ENCODE peak calls at places on chromosomes 1 and 21, in seven cellular contexts. One of them, this sample, is unnamed.

GRCh38 chr1:38783659-38784229 is 75.8 kb downstream of the RRAGC start:
- DNase-seq in heart right ventricle: no peak
- DNase-seq in BE2C: peak; percentile 58
- DNase-seq in MM.1S: no peak
- DNase-seq in mammary epithelial cell: no peak
- DNase-seq in GM23338: no peak
- DNase-seq in left ventricle myocardium inferior: no peak
- DNase-seq in this sample: no peak

GRCh38 chr1:3921786-3922185 is 21.7 kb upstream of the C1orf174 start:
- DNase-seq in BE2C: no peak
- DNase-seq in heart right ventricle: no peak
- DNase-seq in left ventricle myocardium inferior: no peak
- DNase-seq in mammary epithelial cell: no peak
- DNase-seq in GM23338: no peak
- DNase-seq in MM.1S: no peak
- DNase-seq in this sample: no peak

GRCh38 chr1:24438423-24438901 is 22.9 kb downstream of the NIPAL3 start:
- DNase-seq in MM.1S: no peak
- DNase-seq in left ventricle myocardium inferior: peak; percentile 68
- DNase-seq in heart right ventricle: peak; percentile 67
- DNase-seq in BE2C: peak; percentile 9
- DNase-seq in mammary epithelial cell: no peak
- DNase-seq in GM23338: peak; percentile 29
- DNase-seq in this sample: no peak

GRCh38 chr1:201511925-201512539 is 5.1 kb upstream of the CSRP1 start:
- DNase-seq in left ventricle myocardium inferior: peak; percentile 71
- DNase-seq in heart right ventricle: peak; percentile 76
- DNase-seq in mammary epithelial cell: no peak
- DNase-seq in BE2C: peak; percentile 55
- DNase-seq in GM23338: peak; percentile 70
- DNase-seq in MM.1S: peak; percentile 59
- DNase-seq in this sample: peak; percentile 86

GRCh38 chr1:205220421-205220820 is 7.3 kb upstream of the TMCC2 start:
- DNase-seq in GM23338: no peak
- DNase-seq in BE2C: no peak
- DNase-seq in heart right ventricle: no peak
- DNase-seq in left ventricle myocardium inferior: no peak
- DNase-seq in MM.1S: no peak
- DNase-seq in mammary epithelial cell: no peak
- DNase-seq in this sample: no peak

GRCh38 chr1:110856410-110856809 is 16.5 kb upstream of the CD53 start:
- DNase-seq in GM23338: no peak
- DNase-seq in left ventricle myocardium inferior: no peak
- DNase-seq in MM.1S: no peak
- DNase-seq in BE2C: no peak
- DNase-seq in mammary epithelial cell: no peak
- DNase-seq in heart right ventricle: no peak
- DNase-seq in this sample: no peak

GRCh38 chr1:161185732-161186311 is 8.5 kb upstream of the B4GALT3 start:
- DNase-seq in left ventricle myocardium inferior: no peak
- DNase-seq in heart right ventricle: no peak
- DNase-seq in BE2C: no peak
- DNase-seq in GM23338: no peak
- DNase-seq in mammary epithelial cell: no peak
- DNase-seq in MM.1S: peak; percentile 32
- DNase-seq in this sample: no peak

GRCh38 chr1:155957411-155957915 is 16.0 kb downstream of the RXFP4 start:
- DNase-seq in left ventricle myocardium inferior: no peak
- DNase-seq in heart right ventricle: no peak
- DNase-seq in BE2C: no peak
- DNase-seq in mammary epithelial cell: no peak
- DNase-seq in MM.1S: no peak
- DNase-seq in GM23338: no peak
- DNase-seq in this sample: no peak

GRCh38 chr1:119542492-119542946 is 35.5 kb downstream of the HSD3B1 start:
- DNase-seq in mammary epithelial cell: peak; percentile 40
- DNase-seq in BE2C: no peak
- DNase-seq in heart right ventricle: no peak
- DNase-seq in GM23338: no peak
- DNase-seq in left ventricle myocardium inferior: no peak
- DNase-seq in MM.1S: no peak
- DNase-seq in this sample: no peak

GRCh38 chr1:245995474-245995873 is 511.6 kb downstream of the SMYD3 start:
- DNase-seq in mammary epithelial cell: no peak
- DNase-seq in GM23338: no peak
- DNase-seq in heart right ventricle: no peak
- DNase-seq in MM.1S: no peak
- DNase-seq in left ventricle myocardium inferior: no peak
- DNase-seq in BE2C: peak; percentile 71
- DNase-seq in this sample: no peak

GRCh38 chr1:66450043-66450514 is 83.9 kb upstream of the SGIP1 start:
- DNase-seq in heart right ventricle: no peak
- DNase-seq in BE2C: peak; percentile 70
- DNase-seq in mammary epithelial cell: no peak
- DNase-seq in left ventricle myocardium inferior: no peak
- DNase-seq in MM.1S: no peak
- DNase-seq in GM23338: no peak
- DNase-seq in this sample: no peak

GRCh38 chr21:46605759-46606426 is 1.0 kb upstream of the S100B start:
- DNase-seq in heart right ventricle: peak; percentile 36
- DNase-seq in GM23338: no peak
- DNase-seq in MM.1S: no peak
- DNase-seq in left ventricle myocardium inferior: peak; percentile 37
- DNase-seq in BE2C: no peak
- DNase-seq in mammary epithelial cell: no peak
- DNase-seq in this sample: peak; percentile 77

GRCh38 chr1:201191723-201192477 is 1.3 kb downstream of the IGFN1 start:
- DNase-seq in BE2C: no peak
- DNase-seq in MM.1S: no peak
- DNase-seq in left ventricle myocardium inferior: no peak
- DNase-seq in heart right ventricle: no peak
- DNase-seq in mammary epithelial cell: peak; percentile 92
- DNase-seq in GM23338: no peak
- DNase-seq in this sample: no peak

GRCh38 chr1:63628607-63629006 is 35.4 kb downstream of the PGM1 start:
- DNase-seq in left ventricle myocardium inferior: no peak
- DNase-seq in heart right ventricle: no peak
- DNase-seq in MM.1S: no peak
- DNase-seq in BE2C: no peak
- DNase-seq in mammary epithelial cell: peak; percentile 10
- DNase-seq in GM23338: no peak
- DNase-seq in this sample: no peak

GRCh38 chr1:53145942-53146708 is 3.7 kb upstream of the SLC1A7 start:
- DNase-seq in BE2C: peak; percentile 57
- DNase-seq in MM.1S: no peak
- DNase-seq in heart right ventricle: peak; percentile 30
- DNase-seq in left ventricle myocardium inferior: peak; percentile 28
- DNase-seq in GM23338: no peak
- DNase-seq in mammary epithelial cell: peak; percentile 43
- DNase-seq in this sample: peak; percentile 80
- H3K4me1 ChIP-seq in BE2C: peaks cover 6% of the 10 kb centered on the region
- H3K4me1 ChIP-seq in MM.1S: no peaks in the 10 kb centered on the region
- H3K4me1 ChIP-seq in heart right ventricle: peaks cover 12% of the 10 kb centered on the region
- H3K4me1 ChIP-seq in left ventricle myocardium inferior: peaks cover 10% of the 10 kb centered on the region
- H3K4me1 ChIP-seq in GM23338: no peaks in the 10 kb centered on the region
- H3K4me1 ChIP-seq in mammary epithelial cell: peaks cover 9% of the 10 kb centered on the region
- H3K4me1 ChIP-seq in this sample: peaks cover 9% of the 10 kb centered on the region

DNA sequence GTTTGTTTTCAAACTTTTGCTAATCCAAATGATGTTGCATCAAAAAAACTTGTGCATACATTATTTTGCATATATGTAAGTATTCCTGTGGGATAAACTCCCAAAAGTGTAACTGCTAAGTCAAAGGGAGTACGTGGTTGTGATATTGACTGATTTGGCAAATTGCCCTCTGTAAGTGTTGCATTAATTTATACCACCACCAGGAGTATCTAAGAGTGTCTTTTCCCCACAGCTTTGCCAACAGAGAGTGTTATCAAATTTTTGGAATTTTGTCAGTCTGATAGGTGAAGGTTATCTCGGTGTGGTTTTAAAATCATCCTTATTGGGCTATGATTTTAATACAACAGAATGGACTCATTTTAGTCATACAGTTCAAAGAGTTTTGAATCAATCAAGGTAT is 30.1 kb upstream of the PARP1 start:
- DNase-seq in mammary epithelial cell: no peak
- DNase-seq in MM.1S: peak; percentile 16
- DNase-seq in BE2C: no peak
- DNase-seq in left ventricle myocardium inferior: no peak
- DNase-seq in GM23338: peak; percentile 47
- DNase-seq in heart right ventricle: no peak
- DNase-seq in this sample: no peak
- TF ChIP-seq CTCF in mammary epithelial cell: peak; percentile 23
- TF ChIP-seq CTCF in MM.1S: peak; percentile 38
- TF ChIP-seq CTCF in BE2C: peak; percentile 41
- TF ChIP-seq CTCF in left ventricle myocardium inferior: peak; percentile 30
- TF ChIP-seq CTCF in GM23338: peak; percentile 50
- TF ChIP-seq CTCF in heart right ventricle: no peak
- TF ChIP-seq CTCF in this sample: no peak

GRCh38 chr1:229434005-229434640 is at the start of gene ACTA1:
- DNase-seq in GM23338: peak; percentile 77
- DNase-seq in BE2C: no peak
- DNase-seq in MM.1S: no peak
- DNase-seq in left ventricle myocardium inferior: peak; percentile 46
- DNase-seq in mammary epithelial cell: no peak
- DNase-seq in heart right ventricle: peak; percentile 17
- DNase-seq in this sample: peak; percentile 79
- H3K27me3 ChIP-seq in GM23338: peaks cover 80% of the 10 kb centered on the region
- H3K27me3 ChIP-seq in BE2C: no peaks in the 10 kb centered on the region
- H3K27me3 ChIP-seq in MM.1S: peaks cover 12% of the 10 kb centered on the region
- H3K27me3 ChIP-seq in left ventricle myocardium inferior: peaks cover 60% of the 10 kb centered on the region
- H3K27me3 ChIP-seq in mammary epithelial cell: peaks cover 36% of the 10 kb centered on the region
- H3K27me3 ChIP-seq in heart right ventricle: peaks cover 69% of the 10 kb centered on the region
- H3K27me3 ChIP-seq in this sample: peaks cover 82% of the 10 kb centered on the region

GRCh38 chr1:221717491-221717865 is 24.4 kb downstream of the DUSP10 start:
- DNase-seq in mammary epithelial cell: no peak
- DNase-seq in MM.1S: no peak
- DNase-seq in left ventricle myocardium inferior: no peak
- DNase-seq in BE2C: no peak
- DNase-seq in GM23338: no peak
- DNase-seq in heart right ventricle: no peak
- DNase-seq in this sample: no peak
- H3K4me1 ChIP-seq in mammary epithelial cell: peaks cover 34% of the 10 kb centered on the region
- H3K4me1 ChIP-seq in MM.1S: no peaks in the 10 kb centered on the region
- H3K4me1 ChIP-seq in left ventricle myocardium inferior: peaks cover 30% of the 10 kb centered on the region
- H3K4me1 ChIP-seq in BE2C: peaks cover 41% of the 10 kb centered on the region
- H3K4me1 ChIP-seq in GM23338: peaks cover 39% of the 10 kb centered on the region
- H3K4me1 ChIP-seq in heart right ventricle: peaks cover 22% of the 10 kb centered on the region
- H3K4me1 ChIP-seq in this sample: peaks cover 15% of the 10 kb centered on the region

GRCh38 chr1:162471290-162471853 is 26.2 kb upstream of the UHMK1 start:
- DNase-seq in mammary epithelial cell: no peak
- DNase-seq in heart right ventricle: no peak
- DNase-seq in BE2C: no peak
- DNase-seq in MM.1S: no peak
- DNase-seq in GM23338: peak; percentile 84
- DNase-seq in left ventricle myocardium inferior: no peak
- DNase-seq in this sample: no peak

GRCh38 chr1:162476620-162477019 is 21.0 kb upstream of the UHMK1 start:
- DNase-seq in GM23338: no peak
- DNase-seq in heart right ventricle: no peak
- DNase-seq in mammary epithelial cell: no peak
- DNase-seq in MM.1S: no peak
- DNase-seq in BE2C: no peak
- DNase-seq in left ventricle myocardium inferior: no peak
- DNase-seq in this sample: no peak

GRCh38 chr1:162475089-162475488 is 22.5 kb upstream of the UHMK1 start:
- DNase-seq in GM23338: no peak
- DNase-seq in BE2C: no peak
- DNase-seq in MM.1S: no peak
- DNase-seq in left ventricle myocardium inferior: no peak
- DNase-seq in mammary epithelial cell: no peak
- DNase-seq in heart right ventricle: no peak
- DNase-seq in this sample: no peak

GRCh38 chr1:162470216-162470615 is 27.4 kb upstream of the UHMK1 start:
- DNase-seq in MM.1S: no peak
- DNase-seq in BE2C: no peak
- DNase-seq in left ventricle myocardium inferior: no peak
- DNase-seq in heart right ventricle: no peak
- DNase-seq in GM23338: no peak
- DNase-seq in mammary epithelial cell: no peak
- DNase-seq in this sample: no peak

DNA sequence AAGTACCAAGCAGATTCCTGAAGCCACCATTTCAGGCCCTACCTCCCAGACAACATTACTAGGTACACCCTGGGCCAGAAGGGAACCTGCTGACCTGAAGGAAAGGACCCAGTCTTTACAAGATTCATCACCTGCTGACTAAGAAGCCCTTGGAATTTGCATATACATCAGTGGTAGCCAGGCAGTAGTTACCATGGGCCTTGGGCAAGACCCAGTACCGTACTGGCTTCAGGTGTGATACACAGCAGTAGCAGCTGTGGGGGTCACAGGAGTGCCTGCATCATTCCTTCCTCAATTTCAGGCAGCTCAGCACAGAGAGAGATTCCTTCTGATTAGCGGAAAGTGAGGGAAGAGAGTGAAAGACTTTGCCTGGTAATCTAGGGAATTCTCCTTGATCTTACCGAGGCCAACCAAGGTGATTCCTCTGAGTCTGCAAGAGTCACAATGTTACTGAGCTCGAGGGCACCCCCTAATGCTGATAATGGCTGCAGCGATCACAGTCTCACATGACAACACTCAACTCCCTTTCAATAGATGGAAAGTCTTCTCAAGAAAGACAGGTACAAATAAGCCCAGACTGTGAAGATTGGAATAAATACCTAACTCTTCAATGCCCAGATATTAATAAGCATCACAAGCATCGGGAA is 22.0 kb upstream of the UHMK1 start:
- DNase-seq in BE2C: no peak
- DNase-seq in heart right ventricle: no peak
- DNase-seq in GM23338: peak; percentile 78
- DNase-seq in MM.1S: no peak
- DNase-seq in mammary epithelial cell: peak; percentile 40
- DNase-seq in left ventricle myocardium inferior: no peak
- DNase-seq in this sample: no peak
- TF ChIP-seq CTCF in BE2C: peak; percentile 22
- TF ChIP-seq CTCF in heart right ventricle: no peak
- TF ChIP-seq CTCF in GM23338: peak; percentile 55
- TF ChIP-seq CTCF in MM.1S: peak; percentile 18
- TF ChIP-seq CTCF in mammary epithelial cell: no peak
- TF ChIP-seq CTCF in left ventricle myocardium inferior: no peak
- TF ChIP-seq CTCF in this sample: no peak

This sample was measured in left lung.